ENCODE peak calls at places on chromosome 21, in seven cellular contexts. U is MM.1S, Z is GM04504, A is H7, H is NT2/D1, S is NCI-H1092, J is activated T-cell treated with anti-CD3 and anti-CD28 coated beads for 1 hour. I is an unnamed sample.

GRCh38 chr21:35840197-35840799 is 220.0 kb downstream of the SETD4 start:
- DNase-seq in H (peak), Z (peak), S (peak), J (peak), U (peak), A (peak), I (peak)

GRCh38 chr21:45322231-45322959 is 34.7 kb upstream of the POFUT2 start:
- DNase-seq in J (no peak), H (no peak), S (no peak), Z (no peak), A (peak), U (no peak), I (no peak)

GRCh38 chr21:30194701-30195299 is 21.1 kb downstream of the CLDN8 start:
- DNase-seq in H (peak), Z (no peak), U (peak), S (peak), J (no peak), A (peak), I (peak)

GRCh38 chr21:37071561-37072238 is 1.2 kb downstream of the PIGP start:
- DNase-seq in H (no peak), S (no peak), U (no peak), Z (peak), A (peak), J (no peak), I (no peak)

GRCh38 chr21:37983336-37984095 is 67.3 kb upstream of the KCNJ6 start:
- DNase-seq in H (no peak), U (no peak), A (no peak), J (no peak), S (no peak), Z (peak), I (no peak)

GRCh38 chr21:45366931-45367401 is 38.0 kb upstream of the COL18A1 start:
- DNase-seq in J (no peak), A (peak), U (no peak), S (no peak), Z (peak), H (no peak), I (no peak)

GRCh38 chr21:34552324-34553198 is 40.6 kb upstream of the KCNE1 start:
- DNase-seq in J (no peak), H (no peak), Z (no peak), U (no peak), S (no peak), A (no peak), I (no peak)

GRCh38 chr21:18335651-18336050 is 67.9 kb downstream of the TMPRSS15 start:
- DNase-seq in U (no peak), S (no peak), H (no peak), Z (no peak), J (no peak), A (no peak), I (no peak)

GRCh38 chr21:19850157-19850556 is 1148.1 kb upstream of the NCAM2 start:
- DNase-seq in A (no peak), J (no peak), Z (no peak), H (no peak), S (no peak), U (no peak), I (no peak)

GRCh38 chr21:39176312-39176711 is 6.9 kb downstream of the PSMG1 start:
- DNase-seq in H (no peak), J (no peak), A (no peak), S (no peak), Z (no peak), U (no peak), I (no peak)